ENCODE peak calls at places on chromosomes 12 and 14, in four cellular contexts. F is esophagus squamous epithelium, G is tibial nerve, X is fibroblast of mammary gland. T is an unnamed sample.

GRCh38 chr14:69079188-69079742 is 73.7 kb downstream of the DCAF5 start:
- DNase-seq in F (no peak), G (no peak), X (peak; percentile 63), T (peak; percentile 83)

GRCh38 chr14:92581966-92582566 is 68.5 kb downstream of the RIN3 start:
- DNase-seq in F (no peak), G (no peak), X (no peak), T (no peak)

GRCh38 chr14:64232095-64232830 is 61.9 kb downstream of the ESR2 start:
- DNase-seq in F (no peak), G (peak; percentile 14), X (peak; percentile 96), T (peak; percentile 77)

GRCh38 chr12:70823182-70823976 is 97.2 kb downstream of the PTPRR start:
- DNase-seq in F (no peak), G (no peak), X (no peak), T (no peak)

GRCh38 chr12:41264281-41264680 is 76.2 kb downstream of the PDZRN4 start:
- DNase-seq in F (no peak), G (no peak), X (peak; percentile 11), T (peak; percentile 7)

GRCh38 chr12:130119241-130119861 is 42.9 kb upstream of the FZD10 start:
- DNase-seq in F (no peak), G (no peak), X (no peak), T (no peak)

GRCh38 chr12:84508325-84508861 is 404.2 kb downstream of the SLC6A15 start:
- DNase-seq in F (no peak), G (no peak), X (peak; percentile 87), T (peak; percentile 81)

GRCh38 chr12:56720696-56721615 is 4.1 kb downstream of the NACA start:
- DNase-seq in F (no peak), G (no peak), X (no peak), T (no peak)

GRCh38 chr12:11953523-11953922 is 117.2 kb upstream of the BCL2L14 start:
- DNase-seq in F (no peak), G (no peak), X (no peak), T (no peak)

GRCh38 chr12:6695313-6696045 is 5.1 kb downstream of the PIANP start:
- DNase-seq in F (no peak), G (no peak), X (no peak), T (no peak)

GRCh38 chr12:68530965-68531364 is 79.7 kb upstream of the RAP1B start:
- DNase-seq in F (no peak), G (no peak), X (peak; percentile 73), T (peak; percentile 90)

GRCh38 chr14:67167420-67168109 is 21.7 kb upstream of the GARIN2 start:
- DNase-seq in F (no peak), G (no peak), X (no peak), T (peak; percentile 37)

GRCh38 chr12:92421042-92421441 is 275.4 kb upstream of the BTG1 start:
- DNase-seq in F (no peak), G (no peak), X (no peak), T (no peak)

GRCh38 chr12:98743362-98743953 is 98.4 kb downstream of the APAF1 start:
- DNase-seq in F (no peak), G (no peak), X (no peak), T (no peak)

GRCh38 chr14:55333785-55334485 is 62.7 kb downstream of the FBXO34 start:
- DNase-seq in F (no peak), G (no peak), X (no peak), T (no peak)

GRCh38 chr12:124391340-124392261 is 96.7 kb downstream of the RFLNA start:
- DNase-seq in F (peak; percentile 45), G (peak; percentile 63), X (peak; percentile 67), T (peak; percentile 47)

GRCh38 chr12:100528471-100529139 is 44.9 kb upstream of the GAS2L3 start:
- DNase-seq in F (no peak), G (no peak), X (no peak), T (no peak)

GRCh38 chr14:100159107-100159864 is at the start of gene DEGS2:
- DNase-seq in F (no peak), G (no peak), X (no peak), T (no peak)

GRCh38 chr12:10736460-10736859 is 13.3 kb upstream of the YBX3 start:
- DNase-seq in F (no peak), G (no peak), X (no peak), T (no peak)

GRCh38 chr12:131587565-131587964 is 123.3 kb upstream of the SFSWAP start:
- DNase-seq in F (no peak), G (no peak), X (no peak), T (no peak)

GRCh38 chr12:64819816-64820402 is 4.5 kb upstream of the TBC1D30 start:
- DNase-seq in F (no peak), G (no peak), X (no peak), T (no peak)

GRCh38 chr12:59040651-59041050 is 120.3 kb upstream of the LRIG3 start:
- DNase-seq in F (no peak), G (no peak), X (peak; percentile 90), T (peak; percentile 89)

GRCh38 chr12:46509135-46509534 is 136.6 kb upstream of the SLC38A2 start:
- DNase-seq in F (no peak), G (no peak), X (no peak), T (no peak)

GRCh38 chr14:36515896-36516718 is 3.9 kb downstream of the NKX2-1 start:
- DNase-seq in F (no peak), G (no peak), X (no peak), T (no peak)

GRCh38 chr14:99267871-99268775 is 3.9 kb downstream of the BCL11B start:
- DNase-seq in F (no peak), G (no peak), X (no peak), T (no peak)

GRCh38 chr12:66268562-66268961 is 33.7 kb upstream of the HELB start:
- DNase-seq in F (no peak), G (no peak), X (no peak), T (no peak)

GRCh38 chr14:75373616-75374015 is 54.2 kb upstream of the JDP2 start:
- DNase-seq in F (no peak), G (no peak), X (no peak), T (no peak)

GRCh38 chr14:61153436-61153835 is 127.7 kb downstream of the TMEM30B start:
- DNase-seq in F (no peak), G (no peak), X (no peak), T (peak; percentile 56)

GRCh38 chr12:52029686-52030085 is 21.6 kb upstream of the NR4A1 start:
- DNase-seq in F (no peak), G (no peak), X (peak; percentile 39), T (peak; percentile 41)

GRCh38 chr14:70282666-70283065 is 76.8 kb downstream of the COX16 start:
- DNase-seq in F (no peak), G (no peak), X (no peak), T (no peak)

GRCh38 chr14:70567791-70568190 is 32.7 kb downstream of the MED6 start:
- DNase-seq in F (no peak), G (no peak), X (peak; percentile 42), T (peak; percentile 18)

GRCh38 chr14:76917759-76918175 is 91.6 kb downstream of the LRRC74A start:
- DNase-seq in F (no peak), G (no peak), X (no peak), T (peak; percentile 19)

GRCh38 chr14:21023817-21024667 is 819 bp downstream of the NDRG2 start:
- DNase-seq in F (no peak), G (no peak), X (no peak), T (no peak)

GRCh38 chr12:132488127-132489077 is 1.5 kb upstream of the FBRSL1 start:
- DNase-seq in F (no peak), G (peak; percentile 33), X (no peak), T (no peak)

GRCh38 chr12:96177013-96177412 is 17.2 kb upstream of the ELK3 start:
- DNase-seq in F (no peak), G (no peak), X (peak; percentile 96), T (peak; percentile 86)

GRCh38 chr12:99984271-99985128 is at the start of gene ANKS1B:
- DNase-seq in F (no peak), G (no peak), X (peak; percentile 39), T (peak; percentile 21)

GRCh38 chr14:35213143-35213788 is 78.9 kb upstream of the PSMA6 start:
- DNase-seq in F (no peak), G (no peak), X (no peak), T (no peak)

GRCh38 chr14:35213869-35214387 is 78.3 kb upstream of the PSMA6 start:
- DNase-seq in F (no peak), G (no peak), X (peak; percentile 65), T (peak; percentile 49)

GRCh38 chr14:35218963-35219362 is 73.2 kb upstream of the PSMA6 start:
- DNase-seq in F (no peak), G (no peak), X (no peak), T (no peak)

GRCh38 chr14:35212471-35213142 is 79.6 kb upstream of the PSMA6 start:
- DNase-seq in F (no peak), G (no peak), X (peak; percentile 27), T (peak; percentile 61)

DNA sequence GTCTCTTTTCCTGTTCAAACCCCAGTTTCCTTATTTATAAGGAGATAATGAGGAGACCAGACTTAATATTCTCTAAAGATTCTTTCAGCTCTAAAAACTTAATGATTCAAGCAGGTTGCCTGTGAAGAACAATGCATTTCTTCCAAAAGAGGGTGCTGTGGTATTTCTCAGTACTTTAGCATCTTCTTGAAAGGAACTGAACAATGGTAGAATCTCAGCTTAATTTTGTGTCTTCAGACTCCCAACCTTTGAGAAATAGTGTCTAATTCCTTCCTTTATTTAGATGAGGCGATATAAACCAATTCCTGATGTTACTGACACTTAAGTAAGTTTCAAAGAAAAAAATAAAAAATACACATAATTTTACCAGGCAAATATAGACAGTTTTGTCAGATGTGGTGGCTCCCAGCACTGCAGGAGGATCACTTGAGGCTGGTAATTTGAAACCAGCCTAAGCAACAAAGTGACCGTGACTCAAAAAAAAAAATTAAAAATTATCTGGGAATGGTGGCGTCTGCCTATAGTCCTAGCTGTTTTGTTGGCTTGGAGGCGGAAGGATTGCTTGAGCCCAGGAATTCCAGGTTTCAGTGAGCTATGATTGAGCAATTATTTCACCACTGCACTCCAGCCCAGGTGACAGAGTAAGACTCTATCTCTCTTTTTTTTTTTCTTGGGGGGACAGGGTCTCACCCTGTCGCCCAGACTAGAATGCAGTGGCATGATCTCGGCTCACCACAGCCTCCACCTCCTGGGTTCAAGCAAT is 76.9 kb upstream of the PSMA6 start:
- DNase-seq in F (no peak), G (no peak), X (peak; percentile 78), T (peak; percentile 84)
- TF ChIP-seq CTCF in F (peak; percentile 41), G (peak; percentile 41), X (peak; percentile 61), T (peak; percentile 58)

DNA sequence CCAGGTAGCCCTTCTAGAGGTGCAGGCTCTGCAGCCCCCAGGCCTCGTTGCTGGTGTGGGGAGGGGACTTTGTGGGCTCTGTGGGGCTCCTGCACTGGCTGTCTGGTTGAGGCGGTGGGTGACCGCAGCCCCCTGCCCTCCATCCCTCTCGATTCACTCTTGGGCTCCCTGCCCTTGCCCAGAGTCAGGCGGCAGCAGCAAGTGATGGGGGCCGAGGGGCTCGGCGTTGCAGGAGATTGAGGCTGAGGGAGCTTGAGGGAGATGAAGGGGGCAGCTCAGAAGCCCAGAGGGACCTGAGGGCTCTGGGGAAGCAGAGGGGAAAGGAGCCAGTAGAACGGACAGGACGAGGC is 9.5 kb upstream of the LRTM2 start:
- DNase-seq in F (no peak), G (no peak), X (no peak), T (no peak)
- H3K4me3 ChIP-seq in F (no peak overlapping the region), G (no peak overlapping the region), X (no peak overlapping the region), T (no peak overlapping the region)

GRCh38 chr12:26278666-26279065 is 83.3 kb downstream of the SSPN start:
- DNase-seq in F (no peak), G (no peak), X (no peak), T (no peak)
- TF ChIP-seq CTCF in F (no peak), G (no peak), X (no peak), T (no peak)

DNA sequence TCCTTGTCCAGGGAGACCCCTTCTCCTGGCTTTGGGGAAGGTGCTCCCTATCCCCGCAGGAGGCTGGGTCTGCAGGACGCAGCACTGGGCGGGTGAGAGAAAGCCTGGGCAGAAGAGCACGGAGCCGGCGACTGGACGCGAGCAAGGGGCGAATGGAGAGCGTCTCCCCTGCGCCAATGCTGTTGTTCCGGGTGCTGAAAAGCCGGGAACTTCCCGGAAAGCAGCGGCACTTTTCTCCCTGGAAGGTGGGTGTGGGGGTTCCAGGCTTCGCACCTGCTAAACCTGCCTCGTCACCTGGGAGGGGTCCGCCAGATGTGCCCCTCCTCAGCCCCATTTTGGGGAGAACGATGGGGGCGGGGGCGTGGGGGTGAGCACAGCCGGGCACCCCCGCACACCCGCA is 417.1 kb upstream of the TMTC1 start:
- DNase-seq in F (no peak), G (no peak), X (no peak), T (no peak)
- H3K4me3 ChIP-seq in F (peak overlapping the region; percentile 41), G (peak overlapping the region; percentile 12), X (no peak overlapping the region), T (peak overlapping the region; percentile 32)